ENCODE peak calls at places on chromosomes 4 and X, in five cellular contexts. One of them, this sample, is unnamed. For H3K4me1 and H3K27me3, the result is how much of the 10 kb centered on the place peaks cover.

GRCh38 chrX:10040961-10041360 is 73.8 kb downstream of the CLDN34 start:
- DNase-seq in esophagus squamous epithelium: no peak
- DNase-seq in cardiac muscle cell: no peak
- DNase-seq in lung: no peak
- DNase-seq in mesenchymal stem cell: no peak
- DNase-seq in this sample: peak

GRCh38 chr4:122045533-122045932 is 93.7 kb upstream of the TRPC3 start:
- DNase-seq in mesenchymal stem cell: peak
- DNase-seq in lung: peak
- DNase-seq in esophagus squamous epithelium: no peak
- DNase-seq in cardiac muscle cell: peak
- DNase-seq in this sample: no peak

GRCh38 chr4:183132081-183132480 is 33.0 kb downstream of the WWC2 start:
- DNase-seq in lung: no peak
- DNase-seq in cardiac muscle cell: no peak
- DNase-seq in mesenchymal stem cell: no peak
- DNase-seq in esophagus squamous epithelium: no peak
- DNase-seq in this sample: no peak

GRCh38 chrX:13658602-13659001 is 5.7 kb downstream of the TCEANC start:
- DNase-seq in cardiac muscle cell: peak
- DNase-seq in esophagus squamous epithelium: no peak
- DNase-seq in mesenchymal stem cell: peak
- DNase-seq in lung: no peak
- DNase-seq in this sample: no peak

GRCh38 chr4:4860803-4861591 is 1.5 kb downstream of the MSX1 start:
- DNase-seq in cardiac muscle cell: peak
- DNase-seq in lung: no peak
- DNase-seq in esophagus squamous epithelium: no peak
- DNase-seq in mesenchymal stem cell: peak
- DNase-seq in this sample: no peak

GRCh38 chr4:6641164-6641970 is 882 bp downstream of the MRFAP1 start:
- DNase-seq in esophagus squamous epithelium: no peak
- DNase-seq in cardiac muscle cell: peak
- DNase-seq in lung: peak
- DNase-seq in mesenchymal stem cell: peak
- DNase-seq in this sample: peak

GRCh38 chrX:34578237-34578636 is 78.8 kb downstream of the TMEM47 start:
- DNase-seq in esophagus squamous epithelium: no peak
- DNase-seq in mesenchymal stem cell: peak
- DNase-seq in cardiac muscle cell: peak
- DNase-seq in lung: no peak
- DNase-seq in this sample: no peak

GRCh38 chrX:115535421-115535820 is 25.6 kb upstream of the PLS3 start:
- DNase-seq in mesenchymal stem cell: no peak
- DNase-seq in cardiac muscle cell: no peak
- DNase-seq in esophagus squamous epithelium: no peak
- DNase-seq in lung: no peak
- DNase-seq in this sample: no peak

GRCh38 chr4:185730387-185730786 is 81.6 kb downstream of the SORBS2 start:
- DNase-seq in esophagus squamous epithelium: no peak
- DNase-seq in lung: no peak
- DNase-seq in mesenchymal stem cell: no peak
- DNase-seq in cardiac muscle cell: peak
- DNase-seq in this sample: no peak

GRCh38 chr4:87081826-87082225 is 138.6 kb downstream of the KLHL8 start:
- DNase-seq in cardiac muscle cell: no peak
- DNase-seq in mesenchymal stem cell: no peak
- DNase-seq in lung: no peak
- DNase-seq in esophagus squamous epithelium: no peak
- DNase-seq in this sample: no peak
- H3K4me1 ChIP-seq in cardiac muscle cell: under half
- H3K4me1 ChIP-seq in mesenchymal stem cell: under half
- H3K4me1 ChIP-seq in lung: under half
- H3K4me1 ChIP-seq in esophagus squamous epithelium: under half
- H3K4me1 ChIP-seq in this sample: under half

GRCh38 chrX:53324085-53324484 is 42.7 kb upstream of the IQSEC2 start:
- DNase-seq in cardiac muscle cell: no peak
- DNase-seq in lung: no peak
- DNase-seq in mesenchymal stem cell: no peak
- DNase-seq in esophagus squamous epithelium: no peak
- DNase-seq in this sample: no peak
- H3K27me3 ChIP-seq in cardiac muscle cell: under half
- H3K27me3 ChIP-seq in lung: under half
- H3K27me3 ChIP-seq in mesenchymal stem cell: half or more
- H3K27me3 ChIP-seq in esophagus squamous epithelium: under half
- H3K27me3 ChIP-seq in this sample: under half

GRCh38 chrX:65718538-65718937 is 51.1 kb downstream of the MSN start:
- DNase-seq in lung: no peak
- DNase-seq in cardiac muscle cell: no peak
- DNase-seq in esophagus squamous epithelium: no peak
- DNase-seq in mesenchymal stem cell: no peak
- DNase-seq in this sample: no peak
- H3K4me1 ChIP-seq in lung: under half
- H3K4me1 ChIP-seq in cardiac muscle cell: under half
- H3K4me1 ChIP-seq in esophagus squamous epithelium: under half
- H3K4me1 ChIP-seq in mesenchymal stem cell: under half
- H3K4me1 ChIP-seq in this sample: under half

DNA sequence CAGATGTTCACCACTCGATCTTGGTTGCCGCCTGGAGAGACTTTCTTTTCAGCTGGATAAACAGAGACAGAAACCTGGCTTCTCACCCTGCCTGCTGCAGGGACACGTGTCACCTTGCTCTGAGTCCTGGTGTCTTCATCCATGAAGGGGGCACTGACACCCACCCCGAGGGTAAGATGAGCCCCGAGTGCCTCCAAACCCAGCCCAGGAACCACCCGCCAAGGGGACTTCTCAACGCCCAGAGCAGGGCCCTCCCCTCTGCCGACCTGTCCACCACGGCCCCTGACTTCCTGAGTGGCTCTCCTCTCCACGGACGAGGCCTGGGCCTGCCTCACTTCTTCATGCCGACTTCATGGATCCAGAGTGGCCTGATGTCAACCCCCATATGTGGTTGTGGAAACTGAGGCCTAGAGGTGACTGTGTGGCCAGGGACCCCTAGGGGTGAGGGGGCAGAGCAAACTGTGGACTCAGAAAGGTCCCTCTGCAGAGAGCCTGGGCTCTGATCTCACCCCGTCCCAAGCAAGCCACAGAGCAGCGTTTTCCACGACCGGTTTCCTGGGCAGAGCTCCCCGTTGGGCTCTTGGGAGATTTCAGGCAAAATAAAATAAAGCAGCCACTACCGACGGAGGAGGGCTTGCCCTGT is 5.1 kb downstream of the ADRA2C start:
- DNase-seq in cardiac muscle cell: no peak
- DNase-seq in lung: no peak
- DNase-seq in mesenchymal stem cell: no peak
- DNase-seq in esophagus squamous epithelium: no peak
- DNase-seq in this sample: no peak
- H3K27me3 ChIP-seq in cardiac muscle cell: under half
- H3K27me3 ChIP-seq in lung: under half
- H3K27me3 ChIP-seq in mesenchymal stem cell: half or more
- H3K27me3 ChIP-seq in esophagus squamous epithelium: under half
- H3K27me3 ChIP-seq in this sample: under half

GRCh38 chr4:163663454-163664225 is 169.2 kb downstream of the TMA16 start:
- DNase-seq in mesenchymal stem cell: no peak
- DNase-seq in esophagus squamous epithelium: no peak
- DNase-seq in cardiac muscle cell: no peak
- DNase-seq in lung: no peak
- DNase-seq in this sample: no peak
- H3K4me1 ChIP-seq in mesenchymal stem cell: under half
- H3K4me1 ChIP-seq in esophagus squamous epithelium: under half
- H3K4me1 ChIP-seq in cardiac muscle cell: under half
- H3K4me1 ChIP-seq in lung: under half
- H3K4me1 ChIP-seq in this sample: under half

This sample was measured in aorta.